ENCODE peak calls at places on chromosome 7, in nine cellular contexts. R is GM19239; P is GM12865; W is activated CD8-positive, alpha-beta memory T cell treated with anti-CD3 and anti-CD28 coated beads, Interleukin-2, amount 50 U/mL, for 4 hours; U is HEK293T; T is brain microvascular endothelial cell; A is stimulated activated CD4-positive, alpha-beta T cell treated with anti-CD3 and anti-CD28 coated beads, TNF-alpha, amount 100 ng/mL, for 48 hours; F is cardiac fibroblast; M is H1. E is an unnamed sample.

GRCh38 chr7:158194365-158194900 is 393.2 kb downstream of the PTPRN2 start:
- DNase-seq in M (no peak), P (no peak), R (no peak), T (no peak), U (no peak), W (no peak), A (no peak), F (no peak), E (no peak)

GRCh38 chr7:29040570-29040906 is 82.4 kb upstream of the TRIL start:
- DNase-seq in U (no peak), T (no peak), M (no peak), F (no peak), A (no peak), W (no peak), R (no peak), P (no peak), E (no peak)

GRCh38 chr7:74134117-74134539 is 40.0 kb upstream of the EIF4H start:
- DNase-seq in A (peak), R (no peak), F (peak), U (no peak), P (no peak), W (no peak), M (no peak), T (no peak), E (no peak)

GRCh38 chr7:118300177-118300576 is 75.7 kb downstream of the ANKRD7 start:
- DNase-seq in A (no peak), P (no peak), U (no peak), F (no peak), T (no peak), W (no peak), M (no peak), R (no peak), E (no peak)

GRCh38 chr7:104137971-104138370 is 69.8 kb downstream of the ORC5 start:
- DNase-seq in M (no peak), R (no peak), P (no peak), W (no peak), T (peak), A (no peak), U (no peak), F (peak), E (no peak)

GRCh38 chr7:100413286-100413685 is 15.2 kb downstream of the ZCWPW1 start:
- DNase-seq in R (no peak), A (no peak), P (peak), T (no peak), W (no peak), F (no peak), U (no peak), M (no peak), E (no peak)

GRCh38 chr7:27723086-27723485 is 16.9 kb upstream of the TAX1BP1 start:
- DNase-seq in A (no peak), F (peak), R (no peak), U (no peak), T (no peak), P (no peak), M (no peak), W (no peak), E (no peak)

GRCh38 chr7:7808156-7808555 is 89.7 kb upstream of the RPA3 start:
- DNase-seq in M (no peak), R (no peak), W (no peak), U (no peak), T (peak), F (peak), A (no peak), P (no peak), E (no peak)

GRCh38 chr7:3168370-3168769 is 124.7 kb upstream of the CARD11 start:
- DNase-seq in W (no peak), M (no peak), P (no peak), F (no peak), U (no peak), R (no peak), T (no peak), A (no peak), E (no peak)

E was measured in SK-N-DZ.